ENCODE peak calls at places on chromosomes 3 and 15, in five cellular contexts. One of them, this sample, is unnamed.
A peak's percentile ranks its signal among the peaks of the same experiment; 100 is the strongest.

GRCh38 chr15:43204016-43204901 is 16.6 kb downstream of the EPB42 start:
- DNase-seq in KG1: peak; percentile 9
- DNase-seq in stimulated activated CD8-positive, alpha-beta memory T cell treated with anti-CD3 and anti-CD28 coated beads, Interleukin-15, amount 100 ng/mL, for 48 hours: peak; percentile 21
- DNase-seq in DMS53: peak; percentile 60
- DNase-seq in brain microvascular endothelial cell: peak; percentile 68
- DNase-seq in this sample: no peak

GRCh38 chr3:124691599-124691998 is 38.7 kb upstream of the UMPS start:
- DNase-seq in stimulated activated CD8-positive, alpha-beta memory T cell treated with anti-CD3 and anti-CD28 coated beads, Interleukin-15, amount 100 ng/mL, for 48 hours: no peak
- DNase-seq in KG1: no peak
- DNase-seq in DMS53: no peak
- DNase-seq in brain microvascular endothelial cell: no peak
- DNase-seq in this sample: no peak

GRCh38 chr3:196463804-196464203 is 31.6 kb upstream of the UBXN7 start:
- DNase-seq in brain microvascular endothelial cell: no peak
- DNase-seq in stimulated activated CD8-positive, alpha-beta memory T cell treated with anti-CD3 and anti-CD28 coated beads, Interleukin-15, amount 100 ng/mL, for 48 hours: no peak
- DNase-seq in KG1: no peak
- DNase-seq in DMS53: no peak
- DNase-seq in this sample: no peak

GRCh38 chr3:156417733-156418132 is 137.2 kb downstream of the SSR3 start:
- DNase-seq in DMS53: peak; percentile 65
- DNase-seq in KG1: no peak
- DNase-seq in brain microvascular endothelial cell: no peak
- DNase-seq in stimulated activated CD8-positive, alpha-beta memory T cell treated with anti-CD3 and anti-CD28 coated beads, Interleukin-15, amount 100 ng/mL, for 48 hours: no peak
- DNase-seq in this sample: no peak

GRCh38 chr3:193240436-193240849 is 579 bp upstream of the PLAAT1 start:
- DNase-seq in stimulated activated CD8-positive, alpha-beta memory T cell treated with anti-CD3 and anti-CD28 coated beads, Interleukin-15, amount 100 ng/mL, for 48 hours: no peak
- DNase-seq in brain microvascular endothelial cell: no peak
- DNase-seq in DMS53: no peak
- DNase-seq in KG1: no peak
- DNase-seq in this sample: no peak

GRCh38 chr3:49012441-49013017 is 5.3 kb downstream of the WDR6 start:
- DNase-seq in stimulated activated CD8-positive, alpha-beta memory T cell treated with anti-CD3 and anti-CD28 coated beads, Interleukin-15, amount 100 ng/mL, for 48 hours: no peak
- DNase-seq in brain microvascular endothelial cell: no peak
- DNase-seq in DMS53: peak; percentile 12
- DNase-seq in KG1: no peak
- DNase-seq in this sample: no peak

GRCh38 chr3:71778353-71778752 is 6.6 kb downstream of the PROK2 start:
- DNase-seq in brain microvascular endothelial cell: no peak
- DNase-seq in DMS53: no peak
- DNase-seq in stimulated activated CD8-positive, alpha-beta memory T cell treated with anti-CD3 and anti-CD28 coated beads, Interleukin-15, amount 100 ng/mL, for 48 hours: no peak
- DNase-seq in KG1: no peak
- DNase-seq in this sample: no peak

GRCh38 chr3:50316657-50317242 is 5.8 kb downstream of the HYAL2 start:
- DNase-seq in brain microvascular endothelial cell: no peak
- DNase-seq in KG1: no peak
- DNase-seq in DMS53: peak; percentile 75
- DNase-seq in stimulated activated CD8-positive, alpha-beta memory T cell treated with anti-CD3 and anti-CD28 coated beads, Interleukin-15, amount 100 ng/mL, for 48 hours: peak; percentile 56
- DNase-seq in this sample: no peak

GRCh38 chr3:5021571-5022092 is 42.4 kb downstream of the BHLHE40 start:
- DNase-seq in stimulated activated CD8-positive, alpha-beta memory T cell treated with anti-CD3 and anti-CD28 coated beads, Interleukin-15, amount 100 ng/mL, for 48 hours: no peak
- DNase-seq in brain microvascular endothelial cell: peak; percentile 64
- DNase-seq in DMS53: peak; percentile 1
- DNase-seq in KG1: no peak
- DNase-seq in this sample: no peak

GRCh38 chr3:58588030-58588614 is 10.9 kb upstream of the FAM107A start:
- DNase-seq in brain microvascular endothelial cell: no peak
- DNase-seq in KG1: no peak
- DNase-seq in stimulated activated CD8-positive, alpha-beta memory T cell treated with anti-CD3 and anti-CD28 coated beads, Interleukin-15, amount 100 ng/mL, for 48 hours: no peak
- DNase-seq in DMS53: no peak
- DNase-seq in this sample: no peak

GRCh38 chr15:84684092-84684491 is 26.1 kb upstream of the NMB start:
- DNase-seq in brain microvascular endothelial cell: peak; percentile 93
- DNase-seq in KG1: no peak
- DNase-seq in stimulated activated CD8-positive, alpha-beta memory T cell treated with anti-CD3 and anti-CD28 coated beads, Interleukin-15, amount 100 ng/mL, for 48 hours: no peak
- DNase-seq in DMS53: no peak
- DNase-seq in this sample: no peak

GRCh38 chr3:119937229-119937628 is 155.3 kb downstream of the NR1I2 start:
- DNase-seq in brain microvascular endothelial cell: no peak
- DNase-seq in KG1: no peak
- DNase-seq in stimulated activated CD8-positive, alpha-beta memory T cell treated with anti-CD3 and anti-CD28 coated beads, Interleukin-15, amount 100 ng/mL, for 48 hours: peak; percentile 45
- DNase-seq in DMS53: no peak
- DNase-seq in this sample: no peak

GRCh38 chr3:44065311-44065710 is 176.4 kb upstream of the TOPAZ1 start:
- DNase-seq in KG1: no peak
- DNase-seq in brain microvascular endothelial cell: no peak
- DNase-seq in DMS53: no peak
- DNase-seq in stimulated activated CD8-positive, alpha-beta memory T cell treated with anti-CD3 and anti-CD28 coated beads, Interleukin-15, amount 100 ng/mL, for 48 hours: no peak
- DNase-seq in this sample: no peak

GRCh38 chr3:6989608-6990291 is 128.8 kb downstream of the GRM7 start:
- DNase-seq in brain microvascular endothelial cell: no peak
- DNase-seq in stimulated activated CD8-positive, alpha-beta memory T cell treated with anti-CD3 and anti-CD28 coated beads, Interleukin-15, amount 100 ng/mL, for 48 hours: no peak
- DNase-seq in DMS53: no peak
- DNase-seq in KG1: no peak
- DNase-seq in this sample: no peak

GRCh38 chr3:78338405-78338804 is 1298.5 kb downstream of the ROBO2 start:
- DNase-seq in KG1: no peak
- DNase-seq in DMS53: no peak
- DNase-seq in brain microvascular endothelial cell: no peak
- DNase-seq in stimulated activated CD8-positive, alpha-beta memory T cell treated with anti-CD3 and anti-CD28 coated beads, Interleukin-15, amount 100 ng/mL, for 48 hours: no peak
- DNase-seq in this sample: no peak

GRCh38 chr3:98521897-98522537 is 685 bp downstream of the CLDND1 start:
- DNase-seq in DMS53: peak; percentile 55
- DNase-seq in KG1: no peak
- DNase-seq in stimulated activated CD8-positive, alpha-beta memory T cell treated with anti-CD3 and anti-CD28 coated beads, Interleukin-15, amount 100 ng/mL, for 48 hours: no peak
- DNase-seq in brain microvascular endothelial cell: peak; percentile 62
- DNase-seq in this sample: peak; percentile 18

GRCh38 chr3:123740391-123740822 is 143.7 kb downstream of the MYLK start:
- DNase-seq in KG1: no peak
- DNase-seq in brain microvascular endothelial cell: no peak
- DNase-seq in stimulated activated CD8-positive, alpha-beta memory T cell treated with anti-CD3 and anti-CD28 coated beads, Interleukin-15, amount 100 ng/mL, for 48 hours: no peak
- DNase-seq in DMS53: no peak
- DNase-seq in this sample: no peak

GRCh38 chr3:157369712-157370447 is 66.8 kb upstream of the PTX3 start:
- DNase-seq in brain microvascular endothelial cell: no peak
- DNase-seq in DMS53: no peak
- DNase-seq in stimulated activated CD8-positive, alpha-beta memory T cell treated with anti-CD3 and anti-CD28 coated beads, Interleukin-15, amount 100 ng/mL, for 48 hours: no peak
- DNase-seq in KG1: no peak
- DNase-seq in this sample: no peak